ENCODE peak calls at places on chromosomes 6 and 20, in nine cellular contexts. F is tibial nerve, O is HepG2, A is Peyer's patch, D is IMR-90, T is uterus, I is heart left ventricle, N is A549, Q is transverse colon. B is an unnamed sample.

GRCh38 chr20:53857723-53858236 is 212.6 kb downstream of the BCAS1 start:
- DNase-seq in F (no peak), O (no peak), A (peak), D (no peak), T (no peak), I (no peak), N (no peak), Q (peak), B (no peak)

GRCh38 chr6:148761532-148761951 is 14.7 kb downstream of the UST start:
- DNase-seq in F (no peak), O (no peak), A (peak), D (peak), T (no peak), I (no peak), N (no peak), Q (peak), B (no peak)

GRCh38 chr6:170230520-170231390 is 60.1 kb downstream of the DLL1 start:
- DNase-seq in F (no peak), O (no peak), A (no peak), D (no peak), T (no peak), I (peak), N (no peak), Q (no peak), B (no peak)

GRCh38 chr20:56418385-56418861 is 6.4 kb downstream of the CASS4 start:
- DNase-seq in F (no peak), O (no peak), A (peak), D (no peak), T (no peak), I (no peak), N (no peak), Q (no peak), B (no peak)

GRCh38 chr6:98836025-98836961 is 1.9 kb downstream of the POU3F2 start:
- DNase-seq in F (no peak), O (no peak), A (no peak), D (no peak), T (no peak), I (no peak), N (no peak), Q (no peak), B (no peak)

GRCh38 chr6:43669050-43669921 is 18.3 kb downstream of the MRPS18A start:
- DNase-seq in F (peak), O (no peak), A (no peak), D (peak), T (peak), I (peak), N (no peak), Q (no peak), B (no peak)

GRCh38 chr6:113693866-113694265 is 163.3 kb upstream of the MARCKS start:
- DNase-seq in F (no peak), O (no peak), A (no peak), D (no peak), T (no peak), I (no peak), N (peak), Q (no peak), B (no peak)

GRCh38 chr6:155483858-155484257 is 28.2 kb upstream of the NOX3 start:
- DNase-seq in F (no peak), O (peak), A (no peak), D (peak), T (no peak), I (no peak), N (no peak), Q (no peak), B (no peak)

GRCh38 chr6:68718379-68719073 is 83.4 kb downstream of the ADGRB3 start:
- DNase-seq in F (no peak), O (no peak), A (no peak), D (no peak), T (no peak), I (no peak), N (no peak), Q (no peak), B (no peak)

GRCh38 chr6:47690209-47690608 is 8.2 kb upstream of the ADGRF4 start:
- DNase-seq in F (no peak), O (no peak), A (no peak), D (no peak), T (no peak), I (no peak), N (no peak), Q (no peak), B (no peak)

GRCh38 chr20:32098786-32099185 is 10.7 kb upstream of the TM9SF4 start:
- DNase-seq in F (no peak), O (no peak), A (no peak), D (no peak), T (no peak), I (no peak), N (no peak), Q (no peak), B (no peak)

GRCh38 chr6:150755042-150755441 is 110.5 kb upstream of the MTHFD1L start:
- DNase-seq in F (no peak), O (no peak), A (no peak), D (no peak), T (no peak), I (no peak), N (no peak), Q (no peak), B (no peak)

GRCh38 chr6:42042108-42042507 is 8.2 kb upstream of the TAF8 start:
- DNase-seq in F (no peak), O (no peak), A (no peak), D (no peak), T (no peak), I (no peak), N (no peak), Q (no peak), B (peak)

GRCh38 chr6:155528982-155529453 is 73.4 kb upstream of the NOX3 start:
- DNase-seq in F (no peak), O (peak), A (no peak), D (peak), T (no peak), I (no peak), N (no peak), Q (no peak), B (no peak)

GRCh38 chr20:6490849-6491248 is 276.6 kb upstream of the BMP2 start:
- DNase-seq in F (no peak), O (peak), A (peak), D (no peak), T (no peak), I (no peak), N (no peak), Q (no peak), B (no peak)

GRCh38 chr6:33745558-33745957 is 1.1 kb downstream of the IP6K3 start:
- DNase-seq in F (no peak), O (peak), A (no peak), D (peak), T (no peak), I (no peak), N (no peak), Q (peak), B (no peak)

GRCh38 chr6:132790450-132790849 is 8.0 kb downstream of the SLC18B1 start:
- DNase-seq in F (no peak), O (no peak), A (no peak), D (no peak), T (no peak), I (no peak), N (no peak), Q (no peak), B (no peak)

GRCh38 chr20:48703107-48703506 is 124.7 kb downstream of the PREX1 start:
- DNase-seq in F (no peak), O (no peak), A (no peak), D (no peak), T (no peak), I (peak), N (no peak), Q (no peak), B (no peak)

GRCh38 chr6:166520905-166521834 is 65.3 kb downstream of the RAMACL start:
- DNase-seq in F (no peak), O (no peak), A (no peak), D (peak), T (no peak), I (no peak), N (no peak), Q (no peak), B (no peak)

GRCh38 chr6:129894904-129895303 is 33.8 kb upstream of the TMEM244 start:
- DNase-seq in F (no peak), O (no peak), A (no peak), D (no peak), T (no peak), I (no peak), N (no peak), Q (no peak), B (no peak)

GRCh38 chr6:79056226-79056625 is 21.8 kb downstream of the PHIP start:
- DNase-seq in F (no peak), O (no peak), A (no peak), D (no peak), T (no peak), I (no peak), N (no peak), Q (no peak), B (no peak)

GRCh38 chr20:4018015-4018748 is 2.8 kb upstream of the RNF24 start:
- DNase-seq in F (no peak), O (no peak), A (no peak), D (no peak), T (no peak), I (no peak), N (no peak), Q (no peak), B (no peak)

GRCh38 chr20:41697861-41698559 is 79.8 kb upstream of the CHD6 start:
- DNase-seq in F (peak), O (peak), A (peak), D (peak), T (no peak), I (no peak), N (no peak), Q (no peak), B (peak)

GRCh38 chr6:50657513-50657912 is 55.8 kb upstream of the TFAP2D start:
- DNase-seq in F (no peak), O (no peak), A (no peak), D (no peak), T (no peak), I (no peak), N (no peak), Q (no peak), B (no peak)

GRCh38 chr20:59403261-59403961 is 103.0 kb downstream of the EDN3 start:
- DNase-seq in F (peak), O (no peak), A (peak), D (no peak), T (no peak), I (peak), N (peak), Q (peak), B (peak)

GRCh38 chr20:62136283-62137091 is 6.7 kb downstream of the PSMA7 start:
- DNase-seq in F (peak), O (peak), A (peak), D (peak), T (peak), I (no peak), N (peak), Q (peak), B (peak)

GRCh38 chr20:59828478-59829414 is 104.7 kb downstream of the SYCP2 start:
- DNase-seq in F (no peak), O (no peak), A (no peak), D (no peak), T (no peak), I (no peak), N (no peak), Q (no peak), B (no peak)

GRCh38 chr6:139644821-139645220 is 270.4 kb upstream of the CITED2 start:
- DNase-seq in F (no peak), O (no peak), A (no peak), D (peak), T (peak), I (no peak), N (no peak), Q (no peak), B (no peak)

GRCh38 chr6:73796881-73797280 is 100.9 kb downstream of the CD109 start:
- DNase-seq in F (no peak), O (no peak), A (no peak), D (peak), T (no peak), I (no peak), N (no peak), Q (no peak), B (no peak)

GRCh38 chr6:153436346-153436745 is 305.3 kb upstream of the RGS17 start:
- DNase-seq in F (no peak), O (no peak), A (no peak), D (no peak), T (no peak), I (no peak), N (no peak), Q (no peak), B (no peak)

GRCh38 chr6:131948692-131949614 is 2.2 kb downstream of the CCN2 start:
- DNase-seq in F (peak), O (peak), A (no peak), D (peak), T (peak), I (no peak), N (no peak), Q (no peak), B (no peak)

GRCh38 chr20:57421258-57422220 is 30.3 kb downstream of the RBM38 start:
- DNase-seq in F (no peak), O (no peak), A (no peak), D (no peak), T (no peak), I (peak), N (no peak), Q (no peak), B (no peak)

GRCh38 chr6:154258064-154258757 is 98.4 kb downstream of the IPCEF1 start:
- DNase-seq in F (no peak), O (no peak), A (no peak), D (no peak), T (no peak), I (no peak), N (no peak), Q (no peak), B (no peak)

GRCh38 chr6:105884426-105884825 is 201.7 kb upstream of the PRDM1 start:
- DNase-seq in F (no peak), O (no peak), A (no peak), D (no peak), T (no peak), I (no peak), N (no peak), Q (no peak), B (no peak)

DNA sequence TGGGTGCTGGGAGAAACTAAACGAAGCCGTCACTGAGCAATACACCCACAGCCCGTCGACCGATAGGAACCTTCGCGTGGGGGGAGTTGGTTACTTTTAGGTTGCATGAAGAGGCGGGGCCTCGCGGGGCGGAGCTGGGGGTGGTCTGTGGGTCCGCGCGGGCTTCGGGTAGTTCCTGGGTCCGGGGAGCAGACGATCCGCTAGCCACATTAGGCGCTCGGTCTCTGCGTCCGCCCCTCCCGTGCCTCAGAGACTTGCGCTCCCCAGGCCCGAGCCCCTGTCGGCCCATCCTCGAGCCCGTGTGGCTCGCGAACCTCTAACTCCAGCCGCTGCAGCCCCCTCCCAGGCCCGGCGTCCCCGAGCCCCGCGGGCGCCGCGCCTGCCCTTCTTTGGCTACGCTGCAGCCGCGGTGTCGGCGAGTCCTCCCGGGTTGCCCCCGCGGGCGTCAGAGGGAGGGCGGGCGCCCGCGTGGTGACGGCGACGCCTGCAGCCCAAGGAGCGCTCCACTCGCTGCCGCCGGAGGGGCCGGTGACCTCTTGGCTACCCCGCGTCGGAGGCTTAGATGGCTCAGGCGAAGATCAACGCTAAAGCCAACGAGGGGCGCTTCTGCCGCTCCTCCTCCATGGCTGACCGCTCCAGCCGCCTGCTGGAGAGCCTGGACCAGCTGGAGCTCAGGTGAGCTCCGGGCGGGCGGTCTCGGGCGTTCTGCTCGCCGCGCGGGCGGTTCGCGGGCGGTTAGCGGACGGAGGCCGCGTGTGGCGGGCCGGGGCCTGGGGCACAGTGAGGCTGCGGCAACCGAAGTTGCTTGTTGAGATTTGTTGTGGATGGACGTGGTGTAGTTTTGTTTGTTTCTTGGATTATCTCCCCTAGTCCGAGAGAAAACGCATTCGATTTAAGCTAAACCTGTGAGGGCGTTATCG is at the start of gene BAG2:
- DNase-seq in F (peak), O (peak), A (peak), D (peak), T (peak), I (peak), N (peak), Q (peak), B (peak)
- TF ChIP-seq POLR2A in F (peak), O (peak), A (peak), D (peak), T (peak), I (no peak), N (peak), Q (peak), B (peak)

DNA sequence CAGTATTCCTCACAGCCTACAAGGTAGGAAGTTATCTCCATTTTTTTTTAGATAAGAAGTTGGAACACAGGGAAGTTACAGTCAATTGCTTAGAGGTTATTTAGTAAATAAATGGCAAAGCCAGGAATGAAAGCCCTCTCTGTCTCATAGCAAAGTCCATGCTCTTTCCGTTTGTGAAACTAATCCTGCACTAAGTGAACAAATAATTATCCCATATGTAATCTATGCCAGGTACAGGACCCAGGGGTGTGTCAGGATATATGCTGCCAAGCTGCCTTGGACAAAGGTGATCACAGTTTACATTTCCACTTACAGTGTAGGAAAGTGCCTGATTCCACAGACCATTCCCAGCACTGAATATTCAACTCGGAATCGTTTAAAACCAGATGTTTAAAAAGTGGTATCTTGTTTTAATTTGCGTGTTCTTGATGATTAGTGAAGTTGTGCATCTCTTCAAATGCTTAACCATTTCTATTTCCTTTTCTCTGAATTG is 13.6 kb upstream of the GMDS start:
- DNase-seq in F (no peak), O (peak), A (peak), D (no peak), T (no peak), I (no peak), N (no peak), Q (peak), B (no peak)
- TF ChIP-seq POLR2A in F (no peak), O (no peak), A (peak), D (no peak), T (no peak), I (no peak), N (no peak), Q (no peak), B (no peak)

GRCh38 chr6:44671333-44671732 is 283.8 kb downstream of the CDC5L start:
- DNase-seq in F (no peak), O (no peak), A (no peak), D (no peak), T (no peak), I (no peak), N (no peak), Q (no peak), B (no peak)
- TF ChIP-seq POLR2A in F (no peak), O (no peak), A (no peak), D (no peak), T (no peak), I (no peak), N (no peak), Q (no peak), B (no peak)

DNA sequence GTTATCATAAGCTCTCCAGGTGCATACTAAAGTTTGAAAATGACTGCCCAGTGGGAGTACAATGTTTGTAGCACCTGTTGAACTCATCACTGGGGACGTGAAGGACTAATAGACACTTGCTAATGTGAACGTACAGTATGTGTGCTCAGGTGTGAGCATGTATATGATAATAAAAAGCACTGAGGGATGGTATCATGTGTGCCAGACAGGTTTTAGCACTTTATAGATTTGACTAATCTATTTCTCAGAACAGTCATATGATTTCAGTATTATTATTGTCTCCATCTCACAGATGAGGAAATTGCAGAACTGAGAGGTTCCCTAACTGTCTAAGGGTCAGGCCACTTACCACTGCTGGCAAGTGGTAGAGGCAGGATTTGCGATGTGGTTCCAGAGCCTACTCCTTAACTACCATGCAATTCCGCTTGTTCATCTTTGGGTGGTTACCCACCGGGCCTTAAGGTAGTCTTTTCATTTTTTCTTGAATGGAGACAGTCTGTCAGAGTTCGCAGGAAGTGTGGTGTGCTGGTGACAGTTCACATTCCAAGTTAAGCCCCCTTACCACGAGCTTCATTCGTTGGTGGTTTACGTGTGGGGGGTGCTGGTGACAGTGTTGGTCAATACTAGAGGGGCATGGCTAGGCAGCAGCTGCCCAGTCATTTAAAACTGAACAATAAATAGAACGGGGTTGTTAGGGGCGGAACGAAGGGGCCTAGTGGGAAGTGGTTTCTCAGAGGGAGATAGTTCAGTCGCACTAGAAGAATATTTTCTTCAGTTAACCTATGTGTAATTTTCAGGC is 46.8 kb downstream of the RREB1 start:
- DNase-seq in F (no peak), O (no peak), A (no peak), D (no peak), T (no peak), I (no peak), N (no peak), Q (no peak), B (no peak)
- TF ChIP-seq POLR2A in F (no peak), O (no peak), A (no peak), D (no peak), T (no peak), I (no peak), N (no peak), Q (no peak), B (no peak)

GRCh38 chr20:63704749-63705117 is 3.0 kb downstream of the ARFRP1 start:
- DNase-seq in F (no peak), O (no peak), A (no peak), D (no peak), T (no peak), I (no peak), N (no peak), Q (no peak), B (no peak)
- TF ChIP-seq POLR2A in F (no peak), O (no peak), A (no peak), D (no peak), T (no peak), I (no peak), N (no peak), Q (no peak), B (no peak)

DNA sequence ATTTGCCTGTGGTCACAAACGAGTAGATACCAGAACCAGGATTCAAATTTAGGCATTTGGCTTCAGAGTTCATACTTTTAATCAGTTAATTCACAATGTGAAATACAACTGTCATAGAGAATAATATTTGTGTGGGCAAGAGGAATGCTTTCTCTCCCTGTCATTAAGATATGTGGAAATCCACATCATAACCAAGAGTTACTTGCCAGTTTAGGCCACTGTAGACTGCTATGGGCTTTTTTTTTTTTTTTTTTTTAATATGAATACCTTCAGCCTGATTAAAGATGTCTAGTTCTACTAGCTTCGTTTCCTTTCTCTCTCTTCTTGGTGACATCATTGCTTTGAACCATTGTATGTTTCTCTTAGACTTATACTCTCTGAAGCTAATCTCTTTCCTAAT is 244.9 kb downstream of the ZFAND3 start:
- DNase-seq in F (no peak), O (no peak), A (no peak), D (no peak), T (no peak), I (no peak), N (no peak), Q (no peak), B (no peak)
- TF ChIP-seq POLR2A in F (no peak), O (no peak), A (no peak), D (no peak), T (no peak), I (no peak), N (no peak), Q (no peak), B (no peak)

B was measured in erythroblast.